ENCODE peak calls at places on chromosomes 13 and 19, in four cellular contexts. S is tibial artery, J is MCF 10A, X is putamen. V is an unnamed sample.

GRCh38 chr13:112840472-112841302 is 128.3 kb upstream of the MCF2L start:
- DNase-seq in J (no peak), X (no peak), S (no peak), V (no peak)

GRCh38 chr19:4730740-4731171 is 7.1 kb upstream of the DPP9 start:
- DNase-seq in X (no peak), J (peak), S (no peak), V (no peak)

GRCh38 chr19:35381318-35381717 is 10.4 kb downstream of the GPR42 start:
- DNase-seq in S (no peak), J (no peak), X (no peak), V (no peak)

GRCh38 chr19:11300811-11301120 is 4.8 kb downstream of the TSPAN16 start:
- DNase-seq in J (no peak), S (no peak), X (peak), V (no peak)

GRCh38 chr13:23921451-23921888 is 24.2 kb upstream of the C1QTNF9B start:
- DNase-seq in J (peak), S (no peak), X (peak), V (no peak)

GRCh38 chr19:3062165-3063105 is at the start of gene TLE5:
- DNase-seq in X (peak), J (peak), S (peak), V (peak)

GRCh38 chr19:756232-756631 is 5.3 kb downstream of the MISP start:
- DNase-seq in J (peak), S (no peak), X (no peak), V (no peak)

GRCh38 chr13:45500492-45501174 is 35.9 kb downstream of the COG3 start:
- DNase-seq in J (peak), X (no peak), S (no peak), V (no peak)

GRCh38 chr13:110118106-110118505 is 188.9 kb downstream of the COL4A1 start:
- DNase-seq in X (no peak), S (no peak), J (no peak), V (no peak)

GRCh38 chr19:35368378-35368777 is 2.5 kb upstream of the GPR42 start:
- DNase-seq in S (no peak), X (no peak), J (no peak), V (no peak)